ENCODE peak calls at places on chromosome 14, in four cellular contexts. One of them, this sample, is unnamed.

GRCh38 chr14:64508215-64508776 is 3.7 kb downstream of the ZBTB1 start:
- DNase-seq in adrenal gland: no peak
- DNase-seq in breast epithelium: no peak
- DNase-seq in suprapubic skin: no peak
- DNase-seq in this sample: no peak

GRCh38 chr14:73236752-73237218 is 521 bp upstream of the PAPLN start:
- DNase-seq in suprapubic skin: no peak
- DNase-seq in adrenal gland: no peak
- DNase-seq in breast epithelium: no peak
- DNase-seq in this sample: no peak

GRCh38 chr14:25041484-25041883 is 8.5 kb downstream of the STXBP6 start:
- DNase-seq in suprapubic skin: no peak
- DNase-seq in adrenal gland: no peak
- DNase-seq in breast epithelium: no peak
- DNase-seq in this sample: no peak

GRCh38 chr14:25267186-25267585 is 217.2 kb upstream of the STXBP6 start:
- DNase-seq in adrenal gland: no peak
- DNase-seq in breast epithelium: no peak
- DNase-seq in suprapubic skin: no peak
- DNase-seq in this sample: no peak

GRCh38 chr14:96253140-96253539 is 2.9 kb upstream of the BDKRB1 start:
- DNase-seq in suprapubic skin: no peak
- DNase-seq in breast epithelium: no peak
- DNase-seq in adrenal gland: no peak
- DNase-seq in this sample: no peak

GRCh38 chr14:23538785-23539184 is 12.8 kb downstream of the ZFHX2 start:
- DNase-seq in adrenal gland: no peak
- DNase-seq in suprapubic skin: no peak
- DNase-seq in breast epithelium: no peak
- DNase-seq in this sample: no peak

GRCh38 chr14:23183479-23183878 is at the start of gene SLC7A8:
- DNase-seq in suprapubic skin: peak; percentile 82
- DNase-seq in breast epithelium: peak; percentile 68
- DNase-seq in adrenal gland: peak; percentile 64
- DNase-seq in this sample: no peak

GRCh38 chr14:26596722-26597030 is 1.2 kb downstream of the NOVA1 start:
- DNase-seq in adrenal gland: no peak
- DNase-seq in breast epithelium: peak; percentile 50
- DNase-seq in suprapubic skin: no peak
- DNase-seq in this sample: no peak

GRCh38 chr14:92563359-92563758 is 49.8 kb downstream of the RIN3 start:
- DNase-seq in suprapubic skin: no peak
- DNase-seq in breast epithelium: no peak
- DNase-seq in adrenal gland: no peak
- DNase-seq in this sample: no peak

GRCh38 chr14:30861200-30861599 is 13.2 kb upstream of the COCH start:
- DNase-seq in adrenal gland: no peak
- DNase-seq in breast epithelium: no peak
- DNase-seq in suprapubic skin: no peak
- DNase-seq in this sample: no peak

GRCh38 chr14:57046175-57046574 is 222.5 kb downstream of the EXOC5 start:
- DNase-seq in breast epithelium: no peak
- DNase-seq in adrenal gland: no peak
- DNase-seq in suprapubic skin: no peak
- DNase-seq in this sample: no peak

GRCh38 chr14:67564236-67564635 is 31.1 kb downstream of the PLEKHH1 start:
- DNase-seq in suprapubic skin: no peak
- DNase-seq in breast epithelium: no peak
- DNase-seq in adrenal gland: no peak
- DNase-seq in this sample: no peak

GRCh38 chr14:37197421-37198272 is at the start of gene MIPOL1:
- DNase-seq in suprapubic skin: peak; percentile 83
- DNase-seq in adrenal gland: peak; percentile 88
- DNase-seq in breast epithelium: peak; percentile 78
- DNase-seq in this sample: no peak

GRCh38 chr14:68718033-68718725 is 74.7 kb downstream of the ZFP36L1 start:
- DNase-seq in breast epithelium: no peak
- DNase-seq in suprapubic skin: no peak
- DNase-seq in adrenal gland: no peak
- DNase-seq in this sample: no peak

GRCh38 chr14:97894552-97894951 is 1097.4 kb downstream of the VRK1 start:
- DNase-seq in suprapubic skin: no peak
- DNase-seq in adrenal gland: no peak
- DNase-seq in breast epithelium: no peak
- DNase-seq in this sample: no peak

GRCh38 chr14:85731198-85731597 is 201.3 kb downstream of the FLRT2 start:
- DNase-seq in adrenal gland: no peak
- DNase-seq in suprapubic skin: no peak
- DNase-seq in breast epithelium: no peak
- DNase-seq in this sample: no peak

GRCh38 chr14:75294649-75295033 is 16.0 kb downstream of the FOS start:
- DNase-seq in suprapubic skin: no peak
- DNase-seq in breast epithelium: no peak
- DNase-seq in adrenal gland: no peak
- DNase-seq in this sample: no peak
- TF ChIP-seq POLR2A in suprapubic skin: no peak
- TF ChIP-seq POLR2A in breast epithelium: no peak
- TF ChIP-seq POLR2A in adrenal gland: no peak
- TF ChIP-seq POLR2A in this sample: no peak

DNA sequence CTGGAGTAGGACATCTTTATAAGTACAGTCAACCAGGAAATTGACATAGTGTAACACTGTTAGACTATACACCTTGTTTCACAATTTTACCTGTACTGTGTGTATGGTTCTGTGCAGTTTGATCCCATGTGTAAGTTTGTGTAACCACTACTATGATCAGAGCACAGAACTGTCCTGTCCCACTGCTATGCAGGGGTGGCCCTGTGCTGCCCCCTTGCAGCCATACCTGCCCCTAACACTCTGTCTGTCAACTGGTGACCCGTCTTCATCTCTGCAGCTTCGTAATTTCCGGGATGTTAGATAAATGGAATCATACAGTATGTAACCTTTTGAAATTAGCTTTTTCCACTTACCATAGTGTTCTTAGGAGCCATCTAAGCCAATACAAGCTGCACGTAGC is 58.7 kb upstream of the RD3L start:
- DNase-seq in adrenal gland: no peak
- DNase-seq in breast epithelium: no peak
- DNase-seq in suprapubic skin: peak; percentile 16
- DNase-seq in this sample: no peak
- TF ChIP-seq CTCF in adrenal gland: no peak
- TF ChIP-seq CTCF in breast epithelium: no peak
- TF ChIP-seq CTCF in suprapubic skin: no peak
- TF ChIP-seq CTCF in this sample: no peak

GRCh38 chr14:21536395-21537087 is 10.4 kb upstream of the SALL2 start:
- DNase-seq in adrenal gland: no peak
- DNase-seq in suprapubic skin: no peak
- DNase-seq in breast epithelium: no peak
- DNase-seq in this sample: no peak
- TF ChIP-seq POLR2A in adrenal gland: no peak
- TF ChIP-seq POLR2A in suprapubic skin: no peak
- TF ChIP-seq POLR2A in breast epithelium: no peak
- TF ChIP-seq POLR2A in this sample: no peak

GRCh38 chr14:101737414-101738367 is 23.8 kb upstream of the PPP2R5C start:
- DNase-seq in suprapubic skin: peak; percentile 69
- DNase-seq in breast epithelium: no peak
- DNase-seq in adrenal gland: no peak
- DNase-seq in this sample: no peak
- TF ChIP-seq CTCF in suprapubic skin: no peak
- TF ChIP-seq CTCF in breast epithelium: no peak
- TF ChIP-seq CTCF in adrenal gland: no peak
- TF ChIP-seq CTCF in this sample: peak; percentile 26

DNA sequence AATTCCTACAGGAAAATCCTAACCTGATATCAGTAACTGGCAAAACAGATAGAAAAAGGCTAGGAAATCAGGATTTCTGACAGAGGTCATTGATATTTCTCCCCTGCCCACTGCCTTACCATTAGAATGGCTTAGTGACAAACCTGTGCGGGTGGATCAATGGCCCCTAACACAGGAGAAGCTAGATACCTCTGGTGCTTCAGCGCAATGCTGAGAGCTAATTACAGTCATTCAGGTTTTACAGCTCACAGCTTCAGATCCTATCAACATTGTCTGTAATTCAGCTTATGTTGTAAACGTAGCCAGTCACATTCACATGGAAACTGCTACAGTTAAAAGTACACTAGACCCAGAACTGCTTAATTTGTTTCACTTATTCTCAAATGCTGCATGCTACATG is 17.4 kb upstream of the SLC10A1 start:
- DNase-seq in adrenal gland: no peak
- DNase-seq in breast epithelium: no peak
- DNase-seq in suprapubic skin: no peak
- DNase-seq in this sample: no peak
- TF ChIP-seq POLR2A in adrenal gland: no peak
- TF ChIP-seq POLR2A in breast epithelium: no peak
- TF ChIP-seq POLR2A in suprapubic skin: no peak
- TF ChIP-seq POLR2A in this sample: no peak

GRCh38 chr14:93937519-93937918 is 10.4 kb downstream of the FAM181A start:
- DNase-seq in adrenal gland: no peak
- DNase-seq in breast epithelium: no peak
- DNase-seq in suprapubic skin: no peak
- DNase-seq in this sample: no peak

GRCh38 chr14:93938766-93939303 is 11.7 kb downstream of the FAM181A start:
- DNase-seq in adrenal gland: no peak
- DNase-seq in breast epithelium: no peak
- DNase-seq in suprapubic skin: no peak
- DNase-seq in this sample: no peak

GRCh38 chr14:93936926-93937325 is 9.8 kb downstream of the FAM181A start:
- DNase-seq in adrenal gland: no peak
- DNase-seq in suprapubic skin: no peak
- DNase-seq in breast epithelium: no peak
- DNase-seq in this sample: no peak

GRCh38 chr14:93935213-93935612 is 8.1 kb downstream of the FAM181A start:
- DNase-seq in breast epithelium: no peak
- DNase-seq in adrenal gland: no peak
- DNase-seq in suprapubic skin: no peak
- DNase-seq in this sample: no peak

GRCh38 chr14:93936245-93936644 is 9.1 kb downstream of the FAM181A start:
- DNase-seq in suprapubic skin: no peak
- DNase-seq in breast epithelium: no peak
- DNase-seq in adrenal gland: no peak
- DNase-seq in this sample: no peak
- TF ChIP-seq CTCF in suprapubic skin: peak; percentile 46
- TF ChIP-seq CTCF in breast epithelium: peak; percentile 44
- TF ChIP-seq CTCF in adrenal gland: peak; percentile 15
- TF ChIP-seq CTCF in this sample: no peak

This sample was measured in esophagus squamous epithelium.